ENCODE peak calls at places on chromosome 16, in ten cellular contexts. H is stomach; V is spleen; R is CD8-positive, alpha-beta memory T cell; B is AG04450; Y is dorsolateral prefrontal cortex; K is CD8-positive, alpha-beta T cell; G is lung; W is neuronal stem cell; Z is HL-60. D is an unnamed sample.

GRCh38 chr16:27640277-27640600 is 90.3 kb downstream of the KATNIP start:
- DNase-seq in G (no peak), V (no peak), Y (peak), H (no peak), B (no peak), R (no peak), Z (no peak), W (no peak), K (no peak), D (no peak)

GRCh38 chr16:23491490-23492391 is 18.6 kb downstream of the GGA2 start:
- DNase-seq in K (no peak), W (no peak), H (no peak), R (no peak), V (peak), G (peak), B (no peak), Z (no peak), Y (no peak), D (no peak)

GRCh38 chr16:30185683-30186421 is 2.5 kb downstream of the CORO1A start:
- DNase-seq in H (peak), Z (peak), K (peak), W (no peak), G (peak), Y (peak), R (peak), V (peak), B (no peak), D (peak)

GRCh38 chr16:50326835-50327465 is 41.8 kb downstream of the BRD7 start:
- DNase-seq in V (no peak), Z (no peak), H (no peak), G (no peak), K (peak), R (peak), Y (no peak), W (peak), B (no peak), D (no peak)

GRCh38 chr16:47043970-47044684 is 70.7 kb upstream of the DNAJA2 start:
- DNase-seq in B (no peak), G (no peak), H (no peak), W (no peak), Y (no peak), V (no peak), K (no peak), R (no peak), Z (no peak), D (no peak)

GRCh38 chr16:76729525-76729924 is 452.3 kb downstream of the CNTNAP4 start:
- DNase-seq in K (no peak), V (no peak), R (no peak), H (no peak), W (no peak), Y (no peak), Z (no peak), G (no peak), B (no peak), D (no peak)

GRCh38 chr16:55991843-55992242 is 116.7 kb upstream of the CES5A start:
- DNase-seq in B (no peak), K (no peak), W (no peak), Y (no peak), H (no peak), R (no peak), Z (no peak), G (no peak), V (no peak), D (no peak)

GRCh38 chr16:69926241-69926640 is 24.9 kb upstream of the CLEC18A start:
- DNase-seq in W (no peak), B (no peak), K (no peak), Y (no peak), G (no peak), Z (no peak), R (no peak), V (no peak), H (no peak), D (no peak)

GRCh38 chr16:19210175-19210924 is 42.3 kb downstream of the SYT17 start:
- DNase-seq in H (peak), W (no peak), Z (no peak), V (no peak), K (no peak), G (no peak), Y (no peak), B (peak), R (no peak), D (no peak)

GRCh38 chr16:17509194-17509593 is 38.4 kb upstream of the XYLT1 start:
- DNase-seq in W (no peak), B (no peak), Y (no peak), K (no peak), R (no peak), Z (no peak), H (no peak), G (no peak), V (no peak), D (no peak)

GRCh38 chr16:27786221-27786848 is 236.4 kb downstream of the KATNIP start:
- DNase-seq in W (no peak), Y (no peak), K (no peak), R (no peak), H (no peak), Z (no peak), G (no peak), B (no peak), V (no peak), D (no peak)

GRCh38 chr16:30692381-30693074 is 6.4 kb upstream of the SRCAP start:
- DNase-seq in G (no peak), Y (no peak), H (no peak), K (no peak), Z (no peak), R (no peak), W (no peak), B (no peak), V (no peak), D (no peak)

GRCh38 chr16:22857296-22857695 is 43.3 kb downstream of the HS3ST2 start:
- DNase-seq in Y (no peak), W (no peak), G (no peak), B (no peak), R (no peak), V (no peak), H (no peak), Z (no peak), K (no peak), D (no peak)

GRCh38 chr16:17885659-17886200 is 415.0 kb upstream of the XYLT1 start:
- DNase-seq in B (no peak), Y (no peak), W (no peak), V (no peak), R (no peak), K (no peak), H (no peak), G (no peak), Z (no peak), D (no peak)

GRCh38 chr16:46883353-46883689 is 841 bp upstream of the GPT2 start:
- DNase-seq in V (no peak), W (no peak), R (no peak), K (no peak), Z (no peak), G (no peak), B (no peak), H (no peak), Y (no peak), D (peak)

GRCh38 chr16:61957075-61957474 is 79.2 kb downstream of the CDH8 start:
- DNase-seq in K (no peak), W (peak), Z (no peak), B (no peak), V (no peak), H (no peak), G (no peak), R (no peak), Y (no peak), D (no peak)

GRCh38 chr16:15856901-15857778 is at the start of gene MYH11:
- DNase-seq in Z (no peak), G (no peak), H (no peak), W (peak), Y (no peak), V (no peak), B (no peak), R (no peak), K (no peak), D (no peak)

GRCh38 chr16:28845173-28846079 is 722 bp downstream of the TUFM start:
- DNase-seq in Y (no peak), K (no peak), B (no peak), R (no peak), W (no peak), H (peak), G (no peak), Z (no peak), V (no peak), D (no peak)

GRCh38 chr16:23436992-23437391 is 16.0 kb downstream of the COG7 start:
- DNase-seq in K (no peak), B (no peak), R (no peak), V (no peak), H (no peak), Z (no peak), W (no peak), G (no peak), Y (no peak), D (no peak)

GRCh38 chr16:77359065-77359502 is 75.8 kb downstream of the ADAMTS18 start:
- DNase-seq in Y (no peak), K (no peak), V (no peak), Z (no peak), W (peak), G (no peak), R (no peak), H (no peak), B (no peak), D (no peak)

GRCh38 chr16:70694517-70695218 is 8.8 kb upstream of the MTSS2 start:
- DNase-seq in Z (no peak), H (no peak), W (no peak), G (no peak), R (no peak), Y (peak), K (no peak), B (no peak), V (no peak), D (no peak)

GRCh38 chr16:72939247-72939646 is 108.7 kb downstream of the ZFHX3 start:
- DNase-seq in B (peak), R (no peak), W (no peak), K (no peak), Y (no peak), H (no peak), Z (no peak), V (peak), G (no peak), D (no peak)

GRCh38 chr16:73095885-73096341 is 48.0 kb upstream of the ZFHX3 start:
- DNase-seq in Y (no peak), Z (no peak), V (no peak), K (no peak), G (no peak), R (no peak), B (no peak), W (no peak), H (no peak), D (no peak)

DNA sequence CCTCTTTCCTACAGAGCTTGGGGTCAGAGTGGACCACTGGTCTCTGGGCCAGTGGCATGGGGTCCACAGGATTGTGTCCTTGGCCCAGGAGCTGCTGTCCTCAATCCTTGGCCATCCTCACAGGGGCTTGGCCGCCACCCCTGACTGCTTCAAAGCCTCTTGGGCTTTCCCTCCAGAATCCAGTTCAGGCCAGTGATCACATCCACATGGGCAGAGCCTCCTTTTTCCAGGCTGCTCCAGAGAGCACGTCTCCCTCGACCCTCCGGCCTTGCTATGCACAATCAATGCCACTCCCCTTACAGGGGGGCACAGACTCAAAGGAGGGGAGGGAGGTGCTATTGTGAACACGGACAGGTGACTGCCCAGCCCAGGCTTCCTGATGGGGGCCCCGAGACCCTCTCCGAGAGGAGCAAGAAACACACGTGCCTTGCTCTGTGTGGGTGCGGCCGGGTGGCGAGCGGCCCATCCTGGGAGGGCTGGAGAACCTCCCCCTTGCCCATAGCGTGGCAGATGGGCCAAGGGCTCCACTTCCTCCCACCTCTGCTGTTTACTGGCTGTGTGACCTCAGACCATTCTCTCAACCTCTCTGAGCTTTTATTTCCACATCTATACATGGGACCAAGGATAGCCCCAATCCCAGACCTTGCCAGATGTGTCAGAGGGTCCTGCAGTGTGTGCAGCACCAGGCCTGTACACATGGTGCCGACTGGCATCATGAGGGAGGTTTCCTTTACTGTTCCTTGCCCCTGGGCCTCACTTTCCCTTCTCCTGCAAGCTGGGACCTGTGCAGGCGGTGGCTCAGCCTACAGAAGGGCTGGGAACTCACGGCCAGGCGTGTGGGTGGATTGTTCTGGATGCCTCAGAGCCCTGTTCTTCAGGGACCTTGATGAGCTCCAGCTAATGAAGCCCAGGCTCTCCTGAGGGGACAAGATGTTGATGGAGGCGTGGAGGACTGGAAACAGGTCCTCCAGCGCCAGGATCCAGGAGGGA is 229.0 kb upstream of the GSE1 start:
- DNase-seq in Y (no peak), H (no peak), G (no peak), Z (no peak), R (no peak), B (no peak), V (peak), K (no peak), W (no peak), D (no peak)
- H3K27ac ChIP-seq in Y (no peak), H (no peak), G (no peak), Z (no peak), R (no peak), B (no peak), V (no peak), K (no peak), W (no peak), D (no peak)

GRCh38 chr16:64180136-64180900 is 941.5 kb downstream of the CDH11 start:
- DNase-seq in G (no peak), B (no peak), Z (no peak), Y (no peak), V (no peak), W (no peak), K (no peak), R (no peak), H (no peak), D (no peak)

GRCh38 chr16:64184156-64184555 is 937.7 kb downstream of the CDH11 start:
- DNase-seq in B (no peak), W (no peak), Z (no peak), Y (no peak), H (no peak), R (no peak), G (no peak), K (no peak), V (no peak), D (no peak)

GRCh38 chr16:64181526-64181925 is 940.3 kb downstream of the CDH11 start:
- DNase-seq in G (no peak), W (no peak), Y (no peak), R (no peak), Z (no peak), K (no peak), H (no peak), V (no peak), B (no peak), D (no peak)

DNA sequence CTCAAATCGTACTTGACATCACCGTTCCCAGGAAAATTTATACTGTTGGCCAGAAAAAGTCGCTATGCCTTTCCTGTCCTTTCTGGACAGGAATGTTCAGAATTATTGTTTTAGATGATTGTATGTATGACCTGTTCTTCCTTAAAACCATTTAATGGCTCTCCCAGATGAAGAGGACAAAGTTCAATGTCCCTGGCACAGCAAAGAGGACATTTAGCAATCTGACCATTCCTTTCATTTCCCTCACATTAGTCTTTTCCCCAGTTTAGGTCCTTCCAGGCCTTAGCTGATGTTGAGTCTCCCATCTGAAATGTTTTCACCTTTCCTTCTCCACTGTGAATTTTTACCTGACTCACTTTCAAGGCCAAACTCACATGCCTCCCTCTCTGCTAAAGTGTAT is 938.9 kb downstream of the CDH11 start:
- DNase-seq in H (no peak), B (no peak), Z (no peak), K (no peak), R (no peak), W (no peak), G (no peak), V (no peak), Y (no peak), D (no peak)
- H3K27ac ChIP-seq in H (no peak), B (no peak), Z (no peak), K (no peak), R (no peak), W (no peak), G (no peak), V (no peak), Y (no peak), D (no peak)

GRCh38 chr16:66097746-66098145 is 268.7 kb upstream of the CDH5 start:
- DNase-seq in K (no peak), R (no peak), H (no peak), B (no peak), W (no peak), G (no peak), V (no peak), Z (no peak), Y (no peak), D (no peak)
- H3K27ac ChIP-seq in K (no peak), R (no peak), H (no peak), B (no peak), W (no peak), G (no peak), V (no peak), Z (no peak), Y (no peak), D (no peak)

DNA sequence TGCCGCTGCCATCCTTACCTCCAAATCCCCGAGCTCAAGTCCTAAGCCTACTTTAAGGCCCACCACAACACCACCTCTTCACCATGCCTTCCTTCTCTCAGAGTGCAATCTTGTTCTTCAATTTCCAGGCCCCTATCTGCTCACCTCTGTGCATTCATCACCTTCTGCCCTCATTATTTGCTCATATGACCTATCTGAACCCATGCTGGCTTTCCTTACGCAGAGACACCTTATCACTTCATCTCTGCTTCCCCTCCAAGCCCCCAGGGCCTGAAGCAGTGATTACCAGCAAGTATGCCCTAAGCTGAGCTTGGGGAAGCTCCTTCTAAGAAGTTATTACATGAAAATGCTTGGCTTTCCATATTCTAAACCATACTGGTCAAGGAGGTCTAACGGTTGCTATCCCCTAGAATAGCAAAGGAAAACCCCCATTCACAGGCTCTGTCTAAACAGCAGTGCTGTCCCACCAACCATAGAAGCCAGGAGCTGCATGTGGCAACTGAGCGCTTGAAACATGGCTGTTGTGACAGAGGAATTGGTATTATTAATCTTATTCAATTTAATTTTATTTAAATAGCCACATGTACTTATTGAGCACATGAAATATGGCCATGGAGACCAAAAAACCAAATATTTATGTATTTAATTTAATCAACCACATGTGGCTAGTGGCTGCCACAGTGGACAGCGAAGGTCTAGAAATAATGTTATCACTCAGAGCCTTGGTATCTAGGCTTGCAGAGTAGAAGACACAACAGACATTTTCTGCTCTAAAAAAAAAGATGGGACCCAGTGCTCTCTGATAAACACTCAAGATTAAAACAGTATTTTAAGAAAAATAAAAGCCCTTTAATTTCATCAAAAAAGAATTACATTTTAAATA is 13.9 kb downstream of the USP7 start:
- DNase-seq in H (no peak), Y (no peak), K (no peak), G (no peak), W (no peak), B (no peak), V (no peak), Z (no peak), R (no peak), D (no peak)
- H3K27ac ChIP-seq in H (no peak), Y (no peak), K (no peak), G (no peak), W (no peak), B (no peak), V (no peak), Z (no peak), R (no peak), D (no peak)

GRCh38 chr16:88778541-88779065 is 6.4 kb downstream of the PIEZO1 start:
- DNase-seq in H (no peak), K (no peak), Z (no peak), V (no peak), B (no peak), W (no peak), Y (no peak), R (no peak), G (no peak), D (no peak)

GRCh38 chr16:88781140-88782077 is 3.6 kb downstream of the PIEZO1 start:
- DNase-seq in R (peak), V (peak), Y (no peak), Z (no peak), B (no peak), G (no peak), H (no peak), K (peak), W (no peak), D (no peak)

GRCh38 chr16:88777801-88778415 is 7.1 kb downstream of the PIEZO1 start:
- DNase-seq in R (no peak), Y (no peak), V (no peak), K (no peak), W (no peak), B (no peak), H (no peak), Z (no peak), G (no peak), D (no peak)

GRCh38 chr16:88780100-88781062 is 4.6 kb downstream of the PIEZO1 start:
- DNase-seq in K (no peak), V (peak), Z (no peak), B (no peak), Y (no peak), G (no peak), W (no peak), H (no peak), R (no peak), D (no peak)

GRCh38 chr16:88779406-88780099 is 5.5 kb downstream of the PIEZO1 start:
- DNase-seq in K (no peak), G (no peak), B (no peak), R (no peak), H (no peak), Z (no peak), W (no peak), V (no peak), Y (no peak), D (no peak)
- H3K27ac ChIP-seq in K (no peak), G (no peak), B (no peak), R (peak), H (peak), Z (no peak), W (no peak), V (peak), Y (no peak), D (no peak)

GRCh38 chr16:4391635-4392381 is 20.2 kb downstream of the VASN start:
- DNase-seq in R (no peak), B (no peak), Y (no peak), W (no peak), Z (no peak), K (no peak), G (no peak), V (peak), H (no peak), D (no peak)
- H3K27ac ChIP-seq in R (no peak), B (peak), Y (peak), W (peak), Z (no peak), K (no peak), G (no peak), V (no peak), H (no peak), D (no peak)

GRCh38 chr16:2040450-2041105 is 7.1 kb downstream of the NTHL1 start:
- DNase-seq in R (no peak), H (no peak), B (no peak), K (no peak), Z (no peak), W (no peak), Y (no peak), V (no peak), G (no peak), D (no peak)
- H3K27ac ChIP-seq in R (no peak), H (peak), B (peak), K (no peak), Z (no peak), W (no peak), Y (no peak), V (peak), G (peak), D (peak)

GRCh38 chr16:85777583-85778310 is 21.6 kb downstream of the EMC8 start:
- DNase-seq in R (no peak), G (no peak), Y (no peak), V (no peak), K (no peak), H (no peak), B (no peak), W (no peak), Z (no peak), D (no peak)
- H3K27ac ChIP-seq in R (no peak), G (no peak), Y (no peak), V (no peak), K (no peak), H (no peak), B (peak), W (no peak), Z (no peak), D (no peak)

GRCh38 chr16:67183-67791 is 5.1 kb downstream of the RHBDF1 start:
- DNase-seq in W (no peak), G (no peak), B (no peak), V (peak), H (no peak), K (no peak), Y (no peak), R (no peak), Z (no peak), D (no peak)
- H3K27ac ChIP-seq in W (no peak), G (no peak), B (no peak), V (no peak), H (no peak), K (no peak), Y (no peak), R (no peak), Z (no peak), D (peak)